ENCODE peak calls at places on chromosomes 6 and 20, in five cellular contexts. P is spleen, L is testis, Y is Peyer's patch, Z is sigmoid colon. R is an unnamed sample.

GRCh38 chr6:83696674-83697073 is 12.2 kb downstream of the SNAP91 start:
- DNase-seq in P (no peak), L (no peak), Y (no peak), Z (no peak), R (no peak)

GRCh38 chr6:51855310-51856082 is 231.9 kb downstream of the PKHD1 start:
- DNase-seq in P (no peak), L (peak), Y (peak), Z (no peak), R (no peak)

GRCh38 chr6:15368186-15368585 is 122.3 kb downstream of the JARID2 start:
- DNase-seq in P (no peak), L (no peak), Y (no peak), Z (no peak), R (no peak)

GRCh38 chr6:154555075-154555677 is 44.7 kb upstream of the CNKSR3 start:
- DNase-seq in P (no peak), L (no peak), Y (peak), Z (no peak), R (no peak)

GRCh38 chr6:140485740-140486467 is 1111.5 kb upstream of the CITED2 start:
- DNase-seq in P (no peak), L (no peak), Y (no peak), Z (peak), R (peak)

GRCh38 chr20:38133680-38134426 is 31.2 kb downstream of the TGM2 start:
- DNase-seq in P (peak), L (no peak), Y (no peak), Z (peak), R (no peak)

GRCh38 chr6:30555428-30556005 is 772 bp downstream of the GNL1 start:
- DNase-seq in P (peak), L (peak), Y (peak), Z (peak), R (peak)

GRCh38 chr6:83199865-83200230 is 6.7 kb downstream of the RWDD2A start:
- DNase-seq in P (no peak), L (peak), Y (no peak), Z (no peak), R (no peak)

GRCh38 chr6:31615748-31616147 is 714 bp downstream of the AIF1 start:
- DNase-seq in P (peak), L (no peak), Y (no peak), Z (no peak), R (no peak)

GRCh38 chr20:33412484-33412838 is 11.1 kb upstream of the CDK5RAP1 start:
- DNase-seq in P (no peak), L (no peak), Y (no peak), Z (no peak), R (no peak)

GRCh38 chr6:111812080-111813038 is 60.9 kb downstream of the FYN start:
- DNase-seq in P (no peak), L (no peak), Y (no peak), Z (no peak), R (no peak)

GRCh38 chr6:149859938-149860337 is 4.2 kb downstream of the LRP11 start:
- DNase-seq in P (no peak), L (no peak), Y (no peak), Z (no peak), R (no peak)

GRCh38 chr20:61812771-61813485 is 252.8 kb downstream of the TAF4 start:
- DNase-seq in P (peak), L (no peak), Y (no peak), Z (no peak), R (no peak)

GRCh38 chr6:52016918-52017748 is 70.3 kb downstream of the PKHD1 start:
- DNase-seq in P (no peak), L (no peak), Y (no peak), Z (no peak), R (no peak)

GRCh38 chr20:58745391-58745790 is 52.8 kb downstream of the NPEPL1 start:
- DNase-seq in P (peak), L (no peak), Y (no peak), Z (no peak), R (no peak)

GRCh38 chr6:13302291-13302690 is 26.0 kb downstream of the TBC1D7 start:
- DNase-seq in P (no peak), L (peak), Y (no peak), Z (no peak), R (no peak)

GRCh38 chr6:157272866-157273755 is 50.2 kb downstream of the TMEM242 start:
- DNase-seq in P (peak), L (no peak), Y (no peak), Z (no peak), R (no peak)

GRCh38 chr6:53344993-53345392 is 3.8 kb downstream of the ELOVL5 start:
- DNase-seq in P (no peak), L (no peak), Y (no peak), Z (no peak), R (no peak)

GRCh38 chr6:152094992-152095592 is 287.6 kb downstream of the ESR1 start:
- DNase-seq in P (no peak), L (peak), Y (peak), Z (peak), R (peak)

GRCh38 chr20:53984354-53984753 is 86.0 kb downstream of the BCAS1 start:
- DNase-seq in P (no peak), L (no peak), Y (peak), Z (peak), R (no peak)

GRCh38 chr6:22205266-22205665 is 91.6 kb downstream of the PRL start:
- DNase-seq in P (no peak), L (no peak), Y (no peak), Z (no peak), R (no peak)

GRCh38 chr20:50815162-50815989 is 20.5 kb downstream of the BCAS4 start:
- DNase-seq in P (no peak), L (no peak), Y (peak), Z (no peak), R (no peak)

GRCh38 chr6:3392930-3393575 is 63.8 kb downstream of the SLC22A23 start:
- DNase-seq in P (no peak), L (no peak), Y (peak), Z (no peak), R (peak)

GRCh38 chr6:23173231-23173630 is 603.9 kb downstream of the HDGFL1 start:
- DNase-seq in P (no peak), L (no peak), Y (no peak), Z (no peak), R (no peak)

GRCh38 chr6:155429321-155429893 is 26.2 kb downstream of the NOX3 start:
- DNase-seq in P (no peak), L (no peak), Y (no peak), Z (no peak), R (no peak)

GRCh38 chr6:34178361-34179105 is 32.6 kb upstream of the GRM4 start:
- DNase-seq in P (no peak), L (no peak), Y (peak), Z (no peak), R (peak)

GRCh38 chr20:37295595-37295994 is 6.1 kb downstream of the MANBAL start:
- DNase-seq in P (no peak), L (no peak), Y (no peak), Z (no peak), R (no peak)

GRCh38 chr6:7561153-7561964 is 19.9 kb downstream of the DSP start:
- DNase-seq in P (no peak), L (no peak), Y (peak), Z (no peak), R (peak)

GRCh38 chr6:7042056-7042653 is 65.6 kb upstream of the RREB1 start:
- DNase-seq in P (no peak), L (peak), Y (peak), Z (no peak), R (peak)

GRCh38 chr6:98927534-98927933 is 20.2 kb downstream of the FBXL4 start:
- DNase-seq in P (no peak), L (no peak), Y (no peak), Z (no peak), R (peak)

GRCh38 chr6:116446399-116446798 is 14.8 kb upstream of the CALHM6 start:
- DNase-seq in P (no peak), L (no peak), Y (no peak), Z (no peak), R (no peak)

GRCh38 chr6:71404145-71404966 is 115.7 kb downstream of the OGFRL1 start:
- DNase-seq in P (no peak), L (no peak), Y (no peak), Z (no peak), R (no peak)

GRCh38 chr6:136129365-136129764 is 120.7 kb downstream of the MTFR2 start:
- DNase-seq in P (no peak), L (no peak), Y (no peak), Z (no peak), R (no peak)

DNA sequence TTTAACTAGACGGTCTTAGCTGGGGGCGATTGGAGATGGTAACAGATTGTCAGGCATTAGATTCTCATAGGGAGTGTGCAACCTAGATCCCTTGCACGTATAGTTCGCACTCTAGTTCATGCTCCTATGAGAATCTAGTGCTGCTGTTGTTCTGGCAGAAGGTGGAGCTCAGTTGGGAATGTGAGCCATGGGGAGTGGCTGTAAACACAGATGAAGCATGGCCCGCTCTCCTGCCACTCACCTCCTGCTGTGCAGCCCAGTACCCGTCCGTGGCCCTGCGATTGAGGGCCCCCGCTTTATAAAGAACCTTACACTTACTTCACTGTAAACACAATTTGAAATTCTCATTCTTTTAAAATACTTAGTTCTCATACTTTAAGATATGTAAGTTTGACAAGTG is 339.4 kb downstream of the CDH26 start:
- DNase-seq in P (no peak), L (no peak), Y (no peak), Z (no peak), R (peak)
- TF ChIP-seq CTCF in P (no peak), L (no peak), Y (no peak), Z (no peak), R (no peak)

GRCh38 chr6:26016326-26017275 is 54.0 kb downstream of the TRIM38 start:
- DNase-seq in P (no peak), L (peak), Y (no peak), Z (no peak), R (no peak)

GRCh38 chr6:26019261-26019845 is 56.8 kb downstream of the TRIM38 start:
- DNase-seq in P (no peak), L (no peak), Y (no peak), Z (no peak), R (no peak)

GRCh38 chr6:26020983-26021349 is 58.4 kb downstream of the TRIM38 start:
- DNase-seq in P (peak), L (peak), Y (peak), Z (peak), R (peak)

GRCh38 chr6:26020291-26020982 is 57.8 kb downstream of the TRIM38 start:
- DNase-seq in P (peak), L (peak), Y (peak), Z (peak), R (peak)

DNA sequence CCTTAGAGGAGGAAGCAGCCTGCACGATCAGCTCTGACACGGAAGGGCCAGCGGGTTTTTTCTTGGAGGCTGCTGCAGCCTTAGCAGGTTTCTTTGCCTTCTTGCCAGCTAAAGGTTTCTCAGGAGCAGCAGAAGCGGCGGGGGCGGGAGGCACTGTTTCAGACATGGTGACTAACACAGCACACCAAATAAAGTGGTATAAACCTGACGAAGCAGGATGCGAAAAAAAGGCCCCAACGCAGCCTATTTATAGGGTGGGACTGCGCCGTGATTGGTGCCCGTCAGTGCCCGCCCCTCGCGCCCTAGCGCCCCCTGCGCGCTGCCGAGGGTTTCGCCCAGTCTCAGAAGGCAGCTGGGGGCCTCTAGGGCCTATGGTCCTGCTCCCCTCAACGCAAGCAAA is 55.0 kb downstream of the TRIM38 start:
- DNase-seq in P (peak), L (peak), Y (peak), Z (peak), R (peak)
- TF ChIP-seq POLR2A in P (no peak), L (no peak), Y (no peak), Z (no peak), R (no peak)

GRCh38 chr6:16496210-16496609 is 257.8 kb downstream of the GMPR start:
- DNase-seq in P (no peak), L (no peak), Y (no peak), Z (no peak), R (no peak)

GRCh38 chr6:16498957-16499356 is 260.6 kb downstream of the GMPR start:
- DNase-seq in P (no peak), L (no peak), Y (no peak), Z (no peak), R (no peak)

GRCh38 chr6:16494781-16495180 is 256.4 kb downstream of the GMPR start:
- DNase-seq in P (no peak), L (no peak), Y (no peak), Z (no peak), R (no peak)

GRCh38 chr6:16498237-16498636 is 259.9 kb downstream of the GMPR start:
- DNase-seq in P (no peak), L (no peak), Y (no peak), Z (no peak), R (no peak)

DNA sequence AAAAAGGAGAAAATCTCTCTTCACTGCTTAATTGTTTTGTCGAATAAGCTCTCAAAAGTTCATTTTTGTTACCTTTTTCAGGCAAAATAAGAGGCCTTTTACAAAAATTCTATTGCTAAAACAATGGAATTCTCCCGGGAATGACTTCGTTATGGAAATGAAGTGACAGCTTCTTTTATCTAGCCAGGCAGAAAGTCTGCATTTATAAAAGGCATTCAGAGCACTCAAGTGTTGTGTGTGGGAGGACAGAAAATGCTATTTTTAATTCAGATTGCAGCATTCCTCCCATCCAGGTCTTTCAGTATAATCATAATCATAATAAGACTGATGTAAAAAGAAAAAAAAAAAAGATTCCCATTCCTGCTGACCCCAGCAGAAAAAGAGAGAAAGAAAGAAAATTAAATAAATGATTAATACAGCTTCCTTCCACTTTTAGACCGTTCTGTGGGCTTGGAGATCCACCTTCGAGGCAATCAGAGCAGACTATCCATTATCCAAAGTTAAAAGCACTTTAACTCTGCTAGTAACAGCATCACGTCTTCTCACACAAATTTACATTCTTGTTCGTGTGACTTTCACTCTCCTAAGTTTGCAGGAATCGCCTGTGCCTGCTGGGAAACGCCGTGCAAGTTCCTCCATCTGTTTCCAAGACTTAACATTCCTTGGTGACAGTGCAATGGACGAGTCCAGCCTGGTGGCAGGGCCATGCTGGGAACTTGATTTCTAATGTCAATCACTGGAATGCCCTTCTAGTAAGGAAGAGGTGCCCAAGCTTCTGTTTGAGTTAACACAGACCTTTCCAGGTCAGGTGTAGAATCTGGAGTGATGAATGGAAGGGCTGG is 258.8 kb downstream of the GMPR start:
- DNase-seq in P (no peak), L (no peak), Y (no peak), Z (no peak), R (no peak)
- H3K4me3 ChIP-seq in P (no peak), L (no peak), Y (no peak), Z (no peak), R (no peak)

DNA sequence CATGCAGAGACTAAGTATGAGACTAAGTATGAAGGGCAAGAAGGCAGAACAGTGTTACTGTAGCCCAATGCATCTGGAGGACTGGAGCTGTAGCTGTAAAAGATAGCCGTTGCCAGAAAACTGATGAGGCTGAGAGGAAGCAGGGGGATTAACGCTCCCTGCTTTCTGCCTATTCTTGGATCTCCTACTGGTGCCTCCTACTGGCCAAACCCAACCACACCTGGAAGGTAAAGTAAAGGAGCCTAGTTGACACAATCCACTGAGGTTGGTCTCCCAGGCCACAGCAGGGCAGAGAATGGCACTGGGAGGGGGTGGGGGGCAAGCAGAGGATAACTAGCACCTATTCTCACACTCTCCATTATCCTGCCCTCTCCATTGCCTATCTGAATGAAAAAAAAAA is 105.0 kb upstream of the MRPS10 start:
- DNase-seq in P (no peak), L (no peak), Y (peak), Z (no peak), R (no peak)
- TF ChIP-seq CTCF in P (no peak), L (no peak), Y (peak), Z (no peak), R (no peak)

DNA sequence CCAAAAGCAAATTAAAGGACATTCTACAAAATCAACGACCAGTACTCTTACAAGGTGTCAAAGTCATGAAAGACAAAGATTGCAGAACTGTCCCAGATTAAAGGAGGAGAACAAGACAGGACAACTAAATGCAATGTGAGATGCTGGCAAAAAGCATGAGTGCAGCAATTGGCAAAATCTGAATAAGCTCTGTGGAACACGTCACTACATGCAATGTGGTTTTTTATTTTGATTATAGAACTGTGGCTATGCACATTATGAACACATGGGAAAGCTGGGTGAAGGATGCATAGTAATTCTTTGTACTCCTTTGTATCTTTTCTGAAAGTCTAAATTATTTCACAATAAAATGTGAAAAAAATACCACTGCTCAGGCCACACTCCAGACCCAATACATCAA is 509.4 kb downstream of the KIF16B start:
- DNase-seq in P (no peak), L (no peak), Y (no peak), Z (no peak), R (no peak)
- TF ChIP-seq POLR2A in P (no peak), L (no peak), Y (no peak), Z (no peak), R (no peak)

GRCh38 chr20:64257107-64257757 is 1.7 kb downstream of the PCMTD2 start:
- DNase-seq in P (peak), L (no peak), Y (no peak), Z (no peak), R (no peak)
- H3K4me3 ChIP-seq in P (no peak), L (peak), Y (no peak), Z (no peak), R (peak)

GRCh38 chr6:28945360-28945759 is 21.6 kb upstream of the TRIM27 start:
- DNase-seq in P (no peak), L (no peak), Y (no peak), Z (no peak), R (no peak)

GRCh38 chr6:28941681-28942448 is 18.1 kb upstream of the TRIM27 start:
- DNase-seq in P (no peak), L (no peak), Y (no peak), Z (no peak), R (no peak)

GRCh38 chr6:28943557-28944411 is 20.0 kb upstream of the TRIM27 start:
- DNase-seq in P (peak), L (peak), Y (peak), Z (peak), R (peak)

GRCh38 chr6:28943223-28943556 is 19.4 kb upstream of the TRIM27 start:
- DNase-seq in P (no peak), L (no peak), Y (no peak), Z (no peak), R (no peak)

DNA sequence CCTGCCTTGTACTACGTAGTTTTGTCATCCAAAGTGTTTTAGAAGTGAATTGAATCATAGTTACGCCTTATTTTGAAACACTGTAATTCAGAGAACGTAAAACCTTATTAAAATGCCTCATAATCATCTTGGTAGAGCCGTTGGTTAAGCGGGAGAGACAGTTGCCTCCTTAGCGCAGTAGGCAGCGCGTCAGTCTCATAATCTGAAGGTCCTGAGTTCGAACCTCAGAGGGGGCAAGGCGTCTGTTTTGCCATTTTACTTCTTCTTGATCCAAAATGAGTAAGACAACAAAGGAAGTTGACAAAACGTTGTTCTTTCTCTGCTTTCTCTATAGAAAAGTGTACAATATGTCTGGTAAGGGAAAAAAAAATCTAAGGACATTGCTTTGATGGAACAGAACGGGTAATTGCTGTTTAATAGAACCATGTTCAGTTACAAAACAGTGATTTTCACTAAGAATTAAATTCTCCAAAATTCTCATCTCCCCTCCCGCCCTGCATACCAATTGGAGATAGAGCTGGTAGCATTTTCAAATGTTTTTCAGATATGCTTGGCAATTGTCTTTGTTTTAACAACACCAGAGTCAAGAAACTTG is 20.7 kb upstream of the TRIM27 start:
- DNase-seq in P (no peak), L (peak), Y (peak), Z (peak), R (peak)
- TF ChIP-seq CTCF in P (no peak), L (no peak), Y (no peak), Z (no peak), R (no peak)

R was measured in stomach.